ENCODE peak calls at places on chromosomes 5 and 9, in seven cellular contexts. E, L, K, D, T, R and V are unnamed samples.

GRCh38 chr5:16885635-16886365 is 50.3 kb downstream of the MYO10 start:
- DNase-seq in E (no peak), L (no peak), K (no peak), D (no peak), T (no peak), R (no peak), V (no peak)

GRCh38 chr9:15641301-15641700 is 88.5 kb downstream of the CCDC171 start:
- DNase-seq in E (no peak), L (no peak), K (no peak), D (no peak), T (no peak), R (no peak), V (no peak)

GRCh38 chr5:111942661-111943401 is 185.8 kb upstream of the NREP start:
- DNase-seq in E (no peak), L (no peak), K (no peak), D (no peak), T (no peak), R (peak), V (no peak)

GRCh38 chr9:15856591-15856990 is 303.7 kb downstream of the CCDC171 start:
- DNase-seq in E (no peak), L (no peak), K (no peak), D (no peak), T (no peak), R (peak), V (no peak)

GRCh38 chr5:132397224-132397623 is 27.7 kb downstream of the SLC22A5 start:
- DNase-seq in E (no peak), L (no peak), K (no peak), D (no peak), T (no peak), R (no peak), V (no peak)

GRCh38 chr9:70625078-70625477 is 210.6 kb upstream of the KLF9 start:
- DNase-seq in E (no peak), L (no peak), K (no peak), D (no peak), T (no peak), R (no peak), V (no peak)

GRCh38 chr9:131747352-131747751 is 7.5 kb upstream of the RAPGEF1 start:
- DNase-seq in E (peak), L (no peak), K (peak), D (peak), T (no peak), R (peak), V (no peak)

GRCh38 chr9:97484134-97484533 is 17.3 kb upstream of the TMOD1 start:
- DNase-seq in E (no peak), L (no peak), K (no peak), D (no peak), T (peak), R (no peak), V (no peak)

GRCh38 chr5:24642022-24642421 is 2.8 kb downstream of the CDH10 start:
- DNase-seq in E (peak), L (no peak), K (no peak), D (peak), T (peak), R (peak), V (no peak)

GRCh38 chr5:126851441-126852103 is 74.6 kb downstream of the LMNB1 start:
- DNase-seq in E (no peak), L (no peak), K (peak), D (no peak), T (no peak), R (no peak), V (no peak)

GRCh38 chr5:132807163-132807838 is 5.8 kb upstream of the SOWAHA start:
- DNase-seq in E (no peak), L (no peak), K (no peak), D (no peak), T (peak), R (peak), V (no peak)

GRCh38 chr5:136212252-136212721 is 19.3 kb upstream of the SMIM32 start:
- DNase-seq in E (peak), L (peak), K (peak), D (peak), T (peak), R (peak), V (peak)

GRCh38 chr5:123125172-123125508 is 36.1 kb downstream of the PRDM6 start:
- DNase-seq in E (peak), L (no peak), K (no peak), D (no peak), T (no peak), R (peak), V (no peak)

GRCh38 chr5:139543423-139543991 is 17.6 kb upstream of the UBE2D2 start:
- DNase-seq in E (peak), L (no peak), K (peak), D (no peak), T (peak), R (peak), V (peak)

GRCh38 chr9:100601216-100601615 is 23.3 kb downstream of the CAVIN4 start:
- DNase-seq in E (peak), L (no peak), K (peak), D (peak), T (peak), R (peak), V (no peak)

GRCh38 chr5:94157704-94158608 is 416.6 kb upstream of the POU5F2 start:
- DNase-seq in E (no peak), L (no peak), K (no peak), D (no peak), T (no peak), R (peak), V (no peak)

GRCh38 chr9:5671711-5672353 is 42.9 kb downstream of the RIC1 start:
- DNase-seq in E (no peak), L (no peak), K (peak), D (peak), T (no peak), R (peak), V (no peak)

GRCh38 chr5:137342764-137343163 is 156.4 kb downstream of the SPOCK1 start:
- DNase-seq in E (no peak), L (no peak), K (no peak), D (no peak), T (no peak), R (peak), V (no peak)

GRCh38 chr5:125160787-125161502 is 414.5 kb upstream of the ZNF608 start:
- DNase-seq in E (no peak), L (no peak), K (no peak), D (no peak), T (no peak), R (peak), V (no peak)

GRCh38 chr5:178466342-178466741 is 123.9 kb downstream of the COL23A1 start:
- DNase-seq in E (no peak), L (no peak), K (no peak), D (no peak), T (no peak), R (no peak), V (no peak)

GRCh38 chr9:79189511-79189924 is 382.2 kb upstream of the TLE4 start:
- DNase-seq in E (no peak), L (no peak), K (no peak), D (no peak), T (no peak), R (peak), V (no peak)

GRCh38 chr5:108625654-108626053 is 122.0 kb upstream of the FER start:
- DNase-seq in E (no peak), L (no peak), K (no peak), D (no peak), T (no peak), R (no peak), V (no peak)

GRCh38 chr5:135030123-135030517 is 3.9 kb downstream of the PITX1 start:
- DNase-seq in E (no peak), L (no peak), K (no peak), D (no peak), T (no peak), R (no peak), V (no peak)

GRCh38 chr9:69818946-69819345 is 1.7 kb upstream of the CFAP95 start:
- DNase-seq in E (no peak), L (no peak), K (no peak), D (no peak), T (no peak), R (peak), V (no peak)

GRCh38 chr5:82599030-82599429 is 320.9 kb upstream of the RPS23 start:
- DNase-seq in E (no peak), L (no peak), K (no peak), D (no peak), T (no peak), R (no peak), V (no peak)

GRCh38 chr9:117153021-117153420 is 261.8 kb downstream of the ASTN2 start:
- DNase-seq in E (no peak), L (no peak), K (no peak), D (no peak), T (no peak), R (peak), V (no peak)

GRCh38 chr9:570187-570586 is 271.3 kb upstream of the DMRT1 start:
- DNase-seq in E (no peak), L (no peak), K (no peak), D (no peak), T (no peak), R (no peak), V (no peak)

GRCh38 chr5:31682847-31683246 is 43.9 kb downstream of the PDZD2 start:
- DNase-seq in E (no peak), L (no peak), K (no peak), D (no peak), T (no peak), R (no peak), V (no peak)

GRCh38 chr9:5643005-5643624 is 14.2 kb downstream of the RIC1 start:
- DNase-seq in E (no peak), L (no peak), K (no peak), D (no peak), T (no peak), R (peak), V (no peak)